ENCODE peak calls at places on chromosomes 1 and 21, in five cellular contexts. J, Z, S, U and V are unnamed samples.
A peak's percentile ranks its signal among the peaks of the same experiment; 100 is the strongest.

GRCh38 chr1:234721476-234722266 is 111.7 kb upstream of the IRF2BP2 start:
- DNase-seq in Z (no peak), U (no peak), J (peak; percentile 98), S (peak; percentile 49), V (no peak)

GRCh38 chr1:107198581-107198980 is 57.7 kb downstream of the NTNG1 start:
- DNase-seq in S (no peak), U (no peak), Z (no peak), J (peak; percentile 65), V (no peak)

GRCh38 chr1:21778405-21778727 is 4.6 kb downstream of the USP48 start:
- DNase-seq in S (no peak), Z (no peak), U (no peak), J (no peak), V (no peak)

GRCh38 chr1:22971161-22972062 is 1.3 kb downstream of the LACTBL1 start:
- DNase-seq in S (no peak), J (peak; percentile 13), Z (no peak), U (no peak), V (no peak)

GRCh38 chr1:156435551-156436318 is 64.8 kb downstream of the MEF2D start:
- DNase-seq in Z (peak; percentile 20), U (peak; percentile 61), J (no peak), S (no peak), V (no peak)

GRCh38 chr1:201153474-201154388 is 543 bp downstream of the TMEM9 start:
- DNase-seq in Z (no peak), S (no peak), J (peak; percentile 29), U (no peak), V (no peak)

GRCh38 chr1:27049607-27050006 is 37.0 kb upstream of the TENT5B start:
- DNase-seq in U (no peak), Z (no peak), S (no peak), J (no peak), V (no peak)

GRCh38 chr1:203028067-203028783 is 1.9 kb downstream of the PPFIA4 start:
- DNase-seq in Z (no peak), U (no peak), J (no peak), S (no peak), V (peak; percentile 67)

GRCh38 chr1:32703479-32704291 is 1.1 kb upstream of the SYNC start:
- DNase-seq in S (no peak), J (peak; percentile 99), U (peak; percentile 34), Z (no peak), V (no peak)

GRCh38 chr1:217881131-217881543 is 250.0 kb downstream of the SPATA17 start:
- DNase-seq in U (no peak), S (no peak), J (peak; percentile 60), Z (no peak), V (no peak)

GRCh38 chr1:117836069-117836468 is 93.4 kb downstream of the GDAP2 start:
- DNase-seq in S (no peak), Z (no peak), J (no peak), U (no peak), V (no peak)

GRCh38 chr1:87149166-87150065 is 179.3 kb upstream of the LMO4 start:
- DNase-seq in J (peak; percentile 63), U (no peak), S (no peak), Z (no peak), V (peak; percentile 9)

GRCh38 chr1:189859385-189859977 is 618.2 kb downstream of the BRINP3 start:
- DNase-seq in U (peak; percentile 25), J (no peak), Z (no peak), S (no peak), V (no peak)

GRCh38 chr1:42484382-42484781 is 21.3 kb downstream of the CCDC30 start:
- DNase-seq in S (no peak), U (peak; percentile 29), Z (no peak), J (peak; percentile 95), V (no peak)

GRCh38 chr1:225882699-225883615 is 777 bp upstream of the TMEM63A start:
- DNase-seq in J (peak; percentile 32), U (peak; percentile 59), Z (peak; percentile 30), S (peak; percentile 64), V (peak; percentile 47)

GRCh38 chr1:195740862-195741261 is 867.4 kb downstream of the KCNT2 start:
- DNase-seq in U (no peak), Z (no peak), J (peak; percentile 31), S (no peak), V (no peak)

GRCh38 chr1:59705849-59706599 is 108.7 kb upstream of the HOOK1 start:
- DNase-seq in S (no peak), J (peak; percentile 77), Z (no peak), U (no peak), V (no peak)

GRCh38 chr1:17874231-17874630 is 119.1 kb downstream of the ACTL8 start:
- DNase-seq in S (no peak), Z (no peak), U (no peak), J (peak; percentile 95), V (no peak)

GRCh38 chr1:98496246-98496995 is 165.1 kb upstream of the SNX7 start:
- DNase-seq in J (peak; percentile 20), U (no peak), Z (no peak), S (no peak), V (no peak)

GRCh38 chr1:173407846-173408245 is 69.3 kb upstream of the PRDX6 start:
- DNase-seq in S (no peak), Z (no peak), U (no peak), J (no peak), V (no peak)

GRCh38 chr1:217004776-217005436 is 281.7 kb upstream of the ESRRG start:
- DNase-seq in S (no peak), U (no peak), J (no peak), Z (no peak), V (no peak)

GRCh38 chr1:185719021-185719420 is 15.2 kb upstream of the HMCN1 start:
- DNase-seq in U (peak; percentile 55), Z (no peak), J (peak; percentile 97), S (peak; percentile 11), V (no peak)

GRCh38 chr1:68197891-68198290 is 34.4 kb downstream of the WLS start:
- DNase-seq in J (no peak), U (no peak), S (no peak), Z (no peak), V (no peak)

GRCh38 chr1:12772520-12772919 is 1.0 kb upstream of the PRAMEF12 start:
- DNase-seq in Z (no peak), U (no peak), J (no peak), S (no peak), V (no peak)

GRCh38 chr1:24765308-24765988 is 20.2 kb downstream of the CLIC4 start:
- DNase-seq in U (no peak), S (no peak), Z (no peak), J (peak; percentile 64), V (no peak)

GRCh38 chr21:29232601-29233541 is 65.9 kb upstream of the BACH1 start:
- DNase-seq in J (peak; percentile 70), U (no peak), Z (no peak), S (no peak), V (no peak)

GRCh38 chr1:218257971-218258370 is 27.1 kb upstream of the RRP15 start:
- DNase-seq in Z (no peak), J (no peak), S (no peak), U (no peak), V (no peak)

GRCh38 chr1:246110343-246111219 is 396.5 kb downstream of the SMYD3 start:
- DNase-seq in J (peak; percentile 54), U (peak; percentile 54), S (no peak), Z (no peak), V (no peak)

GRCh38 chr1:38899560-38899959 is 18.2 kb upstream of the GJA9 start:
- DNase-seq in U (no peak), Z (no peak), J (no peak), S (no peak), V (no peak)

GRCh38 chr1:197062692-197063091 is 4.4 kb downstream of the F13B start:
- DNase-seq in S (no peak), U (no peak), Z (no peak), J (no peak), V (no peak)

GRCh38 chr21:21196848-21197247 is 198.6 kb downstream of the NCAM2 start:
- DNase-seq in J (no peak), U (no peak), S (no peak), Z (no peak), V (no peak)
- H3K27ac ChIP-seq in J (peak overlapping the region; percentile 70), U (no peak overlapping the region), S (no peak overlapping the region), Z (no peak overlapping the region), V (no peak overlapping the region)

GRCh38 chr1:178682429-178682828 is 42.6 kb upstream of the RALGPS2 start:
- DNase-seq in S (no peak), U (no peak), J (no peak), Z (no peak), V (no peak)
- H3K27ac ChIP-seq in S (no peak overlapping the region), U (no peak overlapping the region), J (no peak overlapping the region), Z (no peak overlapping the region), V (no peak overlapping the region)

GRCh38 chr1:214107322-214108096 is 119.7 kb downstream of the PROX1 start:
- DNase-seq in S (peak; percentile 36), U (no peak), J (peak; percentile 2), Z (no peak), V (no peak)
- H3K27ac ChIP-seq in S (peak overlapping the region; percentile 69), U (no peak overlapping the region), J (no peak overlapping the region), Z (no peak overlapping the region), V (no peak overlapping the region)

GRCh38 chr1:91345395-91346005 is 59.1 kb downstream of the HFM1 start:
- DNase-seq in Z (no peak), J (no peak), U (no peak), S (no peak), V (no peak)
- H3K27ac ChIP-seq in Z (no peak overlapping the region), J (no peak overlapping the region), U (no peak overlapping the region), S (no peak overlapping the region), V (no peak overlapping the region)